ENCODE peak calls at places on chromosomes 2 and 18, in four cellular contexts. One of them, this sample, is unnamed.

GRCh38 chr2:135281375-135281774 is 229.3 kb downstream of the RAB3GAP1 start:
- DNase-seq in ovary: no peak
- DNase-seq in HCT116: no peak
- DNase-seq in H54: no peak
- DNase-seq in this sample: no peak

GRCh38 chr2:212142616-212143015 is 396.0 kb downstream of the ERBB4 start:
- DNase-seq in H54: no peak
- DNase-seq in ovary: no peak
- DNase-seq in HCT116: no peak
- DNase-seq in this sample: no peak

GRCh38 chr2:110125292-110125691 is 9.7 kb upstream of the MALL start:
- DNase-seq in H54: no peak
- DNase-seq in ovary: no peak
- DNase-seq in HCT116: no peak
- DNase-seq in this sample: no peak

GRCh38 chr2:161208527-161209139 is 48.4 kb downstream of the TANK start:
- DNase-seq in H54: no peak
- DNase-seq in ovary: no peak
- DNase-seq in HCT116: peak; percentile 41
- DNase-seq in this sample: peak; percentile 68

GRCh38 chr2:190867182-190867581 is 13.4 kb upstream of the GLS start:
- DNase-seq in H54: no peak
- DNase-seq in HCT116: no peak
- DNase-seq in ovary: no peak
- DNase-seq in this sample: no peak

GRCh38 chr18:7608174-7608550 is 41.0 kb downstream of the PTPRM start:
- DNase-seq in HCT116: no peak
- DNase-seq in ovary: no peak
- DNase-seq in H54: no peak
- DNase-seq in this sample: no peak

GRCh38 chr2:223635080-223635479 is 32.9 kb upstream of the SCG2 start:
- DNase-seq in H54: no peak
- DNase-seq in HCT116: no peak
- DNase-seq in ovary: no peak
- DNase-seq in this sample: no peak

GRCh38 chr2:240440251-240440650 is 4.8 kb downstream of the GPC1 start:
- DNase-seq in H54: no peak
- DNase-seq in HCT116: no peak
- DNase-seq in ovary: peak; percentile 26
- DNase-seq in this sample: no peak

GRCh38 chr2:158357699-158358098 is 98.9 kb downstream of the CCDC148 start:
- DNase-seq in H54: no peak
- DNase-seq in HCT116: no peak
- DNase-seq in ovary: no peak
- DNase-seq in this sample: no peak

GRCh38 chr2:18834341-18834740 is 245.0 kb upstream of the NT5C1B start:
- DNase-seq in HCT116: no peak
- DNase-seq in H54: peak; percentile 12
- DNase-seq in ovary: no peak
- DNase-seq in this sample: no peak

GRCh38 chr2:237465515-237466227 is 21.4 kb upstream of the MLPH start:
- DNase-seq in HCT116: peak; percentile 61
- DNase-seq in ovary: no peak
- DNase-seq in H54: peak; percentile 74
- DNase-seq in this sample: no peak

GRCh38 chr2:186884585-186884984 is 35.6 kb upstream of the ZSWIM2 start:
- DNase-seq in H54: no peak
- DNase-seq in ovary: no peak
- DNase-seq in HCT116: no peak
- DNase-seq in this sample: no peak

GRCh38 chr18:24763765-24764548 is 303.5 kb downstream of the HRH4 start:
- DNase-seq in H54: no peak
- DNase-seq in HCT116: no peak
- DNase-seq in ovary: no peak
- DNase-seq in this sample: no peak

GRCh38 chr2:102736174-102736606 is 25.6 kb upstream of the TMEM182 start:
- DNase-seq in H54: peak; percentile 38
- DNase-seq in ovary: peak; percentile 40
- DNase-seq in HCT116: no peak
- DNase-seq in this sample: peak; percentile 69

GRCh38 chr18:8536226-8536625 is 73.0 kb upstream of the RAB12 start:
- DNase-seq in HCT116: no peak
- DNase-seq in ovary: no peak
- DNase-seq in H54: peak; percentile 21
- DNase-seq in this sample: no peak

GRCh38 chr2:49770919-49771318 is 616.6 kb upstream of the FSHR start:
- DNase-seq in H54: peak; percentile 8
- DNase-seq in HCT116: no peak
- DNase-seq in ovary: no peak
- DNase-seq in this sample: peak; percentile 5

GRCh38 chr2:214731008-214731407 is 78.5 kb downstream of the BARD1 start:
- DNase-seq in HCT116: no peak
- DNase-seq in ovary: no peak
- DNase-seq in H54: no peak
- DNase-seq in this sample: no peak

GRCh38 chr2:182897137-182897536 is 30.7 kb upstream of the FRZB start:
- DNase-seq in ovary: no peak
- DNase-seq in H54: peak; percentile 25
- DNase-seq in HCT116: no peak
- DNase-seq in this sample: no peak

GRCh38 chr2:10333247-10333613 is 30.5 kb downstream of the HPCAL1 start:
- DNase-seq in ovary: no peak
- DNase-seq in H54: no peak
- DNase-seq in HCT116: no peak
- DNase-seq in this sample: no peak

GRCh38 chr2:183597841-183598240 is 473.6 kb downstream of the NUP35 start:
- DNase-seq in ovary: no peak
- DNase-seq in H54: no peak
- DNase-seq in HCT116: peak; percentile 4
- DNase-seq in this sample: no peak

GRCh38 chr2:159140070-159140774 is 146.3 kb downstream of the WDSUB1 start:
- DNase-seq in HCT116: no peak
- DNase-seq in ovary: no peak
- DNase-seq in H54: peak; percentile 38
- DNase-seq in this sample: peak; percentile 62

GRCh38 chr2:12715878-12716249 is 872 bp upstream of the TRIB2 start:
- DNase-seq in ovary: peak; percentile 85
- DNase-seq in H54: peak; percentile 61
- DNase-seq in HCT116: peak; percentile 65
- DNase-seq in this sample: peak; percentile 85

GRCh38 chr2:104733544-104733943 is 120.4 kb upstream of the POU3F3 start:
- DNase-seq in ovary: no peak
- DNase-seq in H54: peak; percentile 18
- DNase-seq in HCT116: peak; percentile 36
- DNase-seq in this sample: peak; percentile 47

GRCh38 chr2:173150963-173151362 is 75.3 kb downstream of the MAP3K20 start:
- DNase-seq in HCT116: no peak
- DNase-seq in H54: no peak
- DNase-seq in ovary: no peak
- DNase-seq in this sample: no peak

GRCh38 chr2:197088694-197089093 is 162.2 kb upstream of the PGAP1 start:
- DNase-seq in HCT116: no peak
- DNase-seq in ovary: no peak
- DNase-seq in H54: no peak
- DNase-seq in this sample: no peak

GRCh38 chr2:154133823-154134222 is 262.1 kb downstream of the GALNT13 start:
- DNase-seq in H54: no peak
- DNase-seq in ovary: no peak
- DNase-seq in HCT116: no peak
- DNase-seq in this sample: no peak

GRCh38 chr2:170118641-170119040 is 59.3 kb upstream of the MYO3B start:
- DNase-seq in HCT116: no peak
- DNase-seq in ovary: no peak
- DNase-seq in H54: no peak
- DNase-seq in this sample: no peak

GRCh38 chr2:230864605-230865323 is at the start of gene ITM2C:
- DNase-seq in H54: peak; percentile 85
- DNase-seq in HCT116: peak; percentile 27
- DNase-seq in ovary: peak; percentile 77
- DNase-seq in this sample: peak; percentile 69
- TF ChIP-seq POLR2A in H54: peak; percentile 74
- TF ChIP-seq POLR2A in HCT116: peak; percentile 57
- TF ChIP-seq POLR2A in ovary: no peak
- TF ChIP-seq POLR2A in this sample: no peak

GRCh38 chr2:26184555-26185303 is 11.8 kb downstream of the GAREM2 start:
- DNase-seq in H54: no peak
- DNase-seq in HCT116: peak; percentile 15
- DNase-seq in ovary: peak; percentile 94
- DNase-seq in this sample: peak; percentile 94
- TF ChIP-seq POLR2A in H54: no peak
- TF ChIP-seq POLR2A in HCT116: no peak
- TF ChIP-seq POLR2A in ovary: peak; percentile 32
- TF ChIP-seq POLR2A in this sample: no peak

GRCh38 chr2:27622921-27623384 is 5.9 kb downstream of the CCDC121 start:
- DNase-seq in H54: no peak
- DNase-seq in HCT116: no peak
- DNase-seq in ovary: no peak
- DNase-seq in this sample: no peak

GRCh38 chr2:27624943-27625342 is 3.9 kb downstream of the CCDC121 start:
- DNase-seq in ovary: no peak
- DNase-seq in H54: no peak
- DNase-seq in HCT116: no peak
- DNase-seq in this sample: no peak

GRCh38 chr2:27628767-27629709 is at the start of the genes CCDC121 and GPN1:
- DNase-seq in H54: peak; percentile 72
- DNase-seq in HCT116: peak; percentile 59
- DNase-seq in ovary: peak; percentile 84
- DNase-seq in this sample: peak; percentile 89

DNA sequence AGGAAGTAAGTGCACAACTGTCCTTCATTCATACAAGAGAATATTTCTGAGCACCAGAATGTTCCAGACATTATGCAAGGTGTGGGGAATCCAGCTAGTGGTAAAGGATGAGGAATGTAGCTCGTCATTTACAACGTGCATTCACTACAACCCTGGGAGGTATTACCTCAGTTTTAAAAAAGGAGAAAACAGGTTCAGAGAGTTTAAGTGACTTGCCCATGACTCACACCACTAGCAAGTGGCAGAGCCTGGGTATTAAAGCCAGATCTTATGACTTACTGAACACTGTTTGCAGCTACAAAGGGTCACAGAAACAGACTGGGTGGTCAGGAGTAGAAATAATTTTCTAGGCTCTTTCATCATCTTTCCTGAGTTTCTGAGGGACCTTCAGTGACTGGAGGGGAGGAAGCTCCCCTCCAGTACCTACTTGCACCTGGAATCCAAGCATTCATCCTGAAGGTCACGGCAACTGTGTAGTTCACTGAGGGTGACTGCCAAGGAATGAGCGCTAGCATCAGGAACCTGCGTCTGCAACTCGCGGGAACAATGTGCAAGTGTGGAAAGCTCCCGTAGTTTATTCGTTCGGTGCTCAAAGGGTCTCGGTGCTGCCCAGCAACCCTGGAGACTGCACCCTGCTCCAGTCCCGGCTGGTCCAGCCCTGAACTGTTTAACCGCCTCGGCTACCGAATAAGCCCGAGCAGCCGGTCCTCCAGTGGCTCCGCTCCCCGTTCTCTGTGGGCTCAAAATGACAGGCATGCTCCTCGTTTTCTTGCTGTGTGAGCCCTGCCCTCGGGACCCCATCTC is 647 bp downstream of the CCDC121 start:
- DNase-seq in HCT116: peak; percentile 18
- DNase-seq in ovary: no peak
- DNase-seq in H54: no peak
- DNase-seq in this sample: peak; percentile 53
- TF ChIP-seq POLR2A in HCT116: no peak
- TF ChIP-seq POLR2A in ovary: no peak
- TF ChIP-seq POLR2A in H54: no peak
- TF ChIP-seq POLR2A in this sample: no peak

GRCh38 chr2:241686322-241686648 is 330 bp downstream of the DTYMK start:
- DNase-seq in H54: no peak
- DNase-seq in ovary: peak; percentile 51
- DNase-seq in HCT116: no peak
- DNase-seq in this sample: peak; percentile 65

GRCh38 chr2:241690202-241690717 is 3.6 kb upstream of the DTYMK start:
- DNase-seq in HCT116: no peak
- DNase-seq in H54: no peak
- DNase-seq in ovary: no peak
- DNase-seq in this sample: no peak

GRCh38 chr2:241689306-241689705 is 2.7 kb upstream of the DTYMK start:
- DNase-seq in ovary: no peak
- DNase-seq in HCT116: no peak
- DNase-seq in H54: no peak
- DNase-seq in this sample: no peak

GRCh38 chr2:241692448-241692847 is 5.8 kb upstream of the DTYMK start:
- DNase-seq in HCT116: no peak
- DNase-seq in H54: no peak
- DNase-seq in ovary: no peak
- DNase-seq in this sample: no peak

GRCh38 chr2:241686649-241687425 is at the start of gene DTYMK:
- DNase-seq in H54: peak; percentile 96
- DNase-seq in HCT116: peak; percentile 84
- DNase-seq in ovary: peak; percentile 97
- DNase-seq in this sample: peak; percentile 99
- TF ChIP-seq POLR2A in H54: peak; percentile 81
- TF ChIP-seq POLR2A in HCT116: no peak
- TF ChIP-seq POLR2A in ovary: peak; percentile 84
- TF ChIP-seq POLR2A in this sample: peak; percentile 92

This sample was measured in erythroblast.